ENCODE peak calls at places on chromosomes 12 and 14, in ten cellular contexts. D is body of pancreas, C is A549, N is psoas muscle, W is nephron progenitor cell, B is cardiac fibroblast, O is heart left ventricle, G is endothelial cell, F is choroid plexus epithelial cell, Y is brain microvascular endothelial cell. M is an unnamed sample.

GRCh38 chr12:90260136-90260535 is 551.5 kb upstream of the ATP2B1 start:
- DNase-seq in D (no peak), C (no peak), N (no peak), W (no peak), B (no peak), O (no peak), G (no peak), F (peak), Y (no peak), M (no peak)

GRCh38 chr14:72607386-72608125 is 286.3 kb downstream of the DPF3 start:
- DNase-seq in D (no peak), C (no peak), N (no peak), W (peak), B (no peak), O (no peak), G (no peak), F (peak), Y (peak), M (no peak)

GRCh38 chr12:15044461-15044860 is 71.6 kb downstream of the PDE6H start:
- DNase-seq in D (no peak), C (no peak), N (no peak), W (no peak), B (peak), O (no peak), G (no peak), F (peak), Y (peak), M (no peak)

GRCh38 chr12:29396774-29397173 is 15.8 kb upstream of the ERGIC2 start:
- DNase-seq in D (no peak), C (no peak), N (no peak), W (no peak), B (peak), O (no peak), G (no peak), F (peak), Y (peak), M (no peak)

GRCh38 chr12:44286821-44287220 is 450.9 kb downstream of the TMEM117 start:
- DNase-seq in D (no peak), C (no peak), N (no peak), W (no peak), B (no peak), O (no peak), G (no peak), F (no peak), Y (no peak), M (no peak)

GRCh38 chr12:32558941-32559340 is 120.2 kb upstream of the DNM1L start:
- DNase-seq in D (no peak), C (no peak), N (no peak), W (no peak), B (peak), O (no peak), G (no peak), F (peak), Y (no peak), M (peak)

GRCh38 chr14:24246765-24247212 is 4.4 kb upstream of the TINF2 start:
- DNase-seq in D (no peak), C (no peak), N (no peak), W (no peak), B (no peak), O (no peak), G (no peak), F (peak), Y (no peak), M (no peak)

GRCh38 chr12:98532687-98533304 is 17.4 kb downstream of the TMPO start:
- DNase-seq in D (peak), C (peak), N (no peak), W (no peak), B (peak), O (no peak), G (peak), F (peak), Y (peak), M (no peak)

GRCh38 chr14:24329736-24330135 is 5.1 kb downstream of the ADCY4 start:
- DNase-seq in D (peak), C (no peak), N (peak), W (no peak), B (no peak), O (peak), G (no peak), F (no peak), Y (no peak), M (no peak)

GRCh38 chr14:105173901-105174894 is 5.6 kb upstream of the JAG2 start:
- DNase-seq in D (no peak), C (no peak), N (no peak), W (no peak), B (no peak), O (no peak), G (no peak), F (no peak), Y (no peak), M (no peak)

GRCh38 chr12:131434208-131435125 is 276.4 kb upstream of the SFSWAP start:
- DNase-seq in D (no peak), C (no peak), N (no peak), W (no peak), B (no peak), O (no peak), G (no peak), F (no peak), Y (no peak), M (no peak)

GRCh38 chr12:642633-643477 is 20.4 kb downstream of the NINJ2 start:
- DNase-seq in D (peak), C (peak), N (peak), W (peak), B (peak), O (peak), G (peak), F (peak), Y (no peak), M (peak)

GRCh38 chr14:101861464-101861863 is 100.0 kb downstream of the PPP2R5C start:
- DNase-seq in D (no peak), C (no peak), N (no peak), W (no peak), B (no peak), O (no peak), G (no peak), F (no peak), Y (no peak), M (no peak)

GRCh38 chr14:23171251-23171975 is 12.0 kb downstream of the SLC7A8 start:
- DNase-seq in D (no peak), C (no peak), N (no peak), W (no peak), B (no peak), O (no peak), G (no peak), F (no peak), Y (no peak), M (peak)

GRCh38 chr12:92421701-92422100 is 276.1 kb upstream of the BTG1 start:
- DNase-seq in D (no peak), C (no peak), N (no peak), W (no peak), B (peak), O (no peak), G (no peak), F (peak), Y (peak), M (no peak)

GRCh38 chr12:18123707-18124106 is 33.7 kb upstream of the RERGL start:
- DNase-seq in D (no peak), C (no peak), N (no peak), W (no peak), B (no peak), O (no peak), G (no peak), F (no peak), Y (no peak), M (no peak)

GRCh38 chr12:1463073-1463905 is 131.1 kb downstream of the FBXL14 start:
- DNase-seq in D (no peak), C (no peak), N (no peak), W (no peak), B (peak), O (no peak), G (no peak), F (no peak), Y (no peak), M (no peak)

GRCh38 chr12:124993568-124994434 is at the start of gene BRI3BP:
- DNase-seq in D (peak), C (peak), N (peak), W (peak), B (peak), O (peak), G (peak), F (peak), Y (peak), M (no peak)

GRCh38 chr12:124998705-124999104 is 5.3 kb downstream of the BRI3BP start:
- DNase-seq in D (no peak), C (no peak), N (no peak), W (no peak), B (no peak), O (no peak), G (no peak), F (no peak), Y (no peak), M (no peak)

GRCh38 chr12:124994435-124994975 is 1.1 kb downstream of the BRI3BP start:
- DNase-seq in D (peak), C (no peak), N (no peak), W (peak), B (no peak), O (no peak), G (no peak), F (no peak), Y (no peak), M (no peak)

GRCh38 chr12:124992874-124993567 is 424 bp upstream of the BRI3BP start:
- DNase-seq in D (peak), C (peak), N (no peak), W (peak), B (peak), O (no peak), G (peak), F (peak), Y (peak), M (no peak)

DNA sequence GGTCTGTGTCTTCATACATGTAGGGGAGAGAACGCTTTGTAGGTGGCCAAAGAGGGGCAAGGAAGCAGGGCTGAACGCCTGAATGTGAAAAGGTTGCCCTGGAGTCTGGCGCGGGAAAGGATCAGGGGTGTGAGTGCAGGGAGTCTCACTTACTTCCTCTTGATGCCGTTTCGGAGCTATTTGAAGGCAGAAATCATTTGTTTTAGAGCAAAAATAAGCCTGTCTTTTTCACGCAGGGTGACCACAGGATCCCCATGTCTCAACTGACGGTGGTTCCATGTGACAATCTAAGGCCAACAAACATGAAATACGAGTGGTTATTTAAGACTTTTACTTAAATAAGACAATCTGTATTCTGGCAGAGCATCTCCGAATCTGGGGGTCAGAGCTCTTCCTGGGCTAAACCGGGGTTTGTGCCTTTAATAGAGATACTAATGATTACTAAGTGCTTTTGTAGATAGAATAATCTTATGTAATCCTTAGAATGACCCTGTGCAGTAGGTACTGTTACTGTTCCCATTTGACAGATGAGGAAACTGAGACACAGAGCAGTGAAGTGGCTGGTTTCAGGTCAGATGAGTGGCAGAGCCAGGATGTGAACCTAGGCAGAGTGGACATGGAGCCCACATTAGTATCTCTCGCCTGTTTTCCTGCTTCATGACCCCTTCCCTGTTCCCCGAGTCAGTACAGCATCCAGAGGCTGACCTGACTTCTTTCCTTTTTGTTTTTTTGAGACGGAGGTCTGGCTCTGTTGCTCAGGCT is 1.9 kb downstream of the BRI3BP start:
- DNase-seq in D (no peak), C (no peak), N (no peak), W (no peak), B (no peak), O (no peak), G (no peak), F (no peak), Y (no peak), M (no peak)
- TF ChIP-seq CTCF in D (no peak), C (no peak), N (no peak), W (no peak), B (no peak), O (no peak), G (no peak), F (no peak), Y (no peak), M (no peak)

GRCh38 chr12:26628234-26628633 is 204.8 kb downstream of the ITPR2 start:
- DNase-seq in D (no peak), C (no peak), N (no peak), W (no peak), B (no peak), O (no peak), G (no peak), F (no peak), Y (no peak), M (no peak)

GRCh38 chr12:26630546-26631027 is 202.4 kb downstream of the ITPR2 start:
- DNase-seq in D (no peak), C (no peak), N (no peak), W (no peak), B (peak), O (no peak), G (no peak), F (peak), Y (peak), M (no peak)

GRCh38 chr12:26627335-26627734 is 205.7 kb downstream of the ITPR2 start:
- DNase-seq in D (no peak), C (no peak), N (no peak), W (no peak), B (no peak), O (no peak), G (no peak), F (peak), Y (no peak), M (no peak)

GRCh38 chr12:26631846-26632245 is 201.1 kb downstream of the ITPR2 start:
- DNase-seq in D (no peak), C (no peak), N (no peak), W (no peak), B (peak), O (no peak), G (no peak), F (no peak), Y (peak), M (no peak)

DNA sequence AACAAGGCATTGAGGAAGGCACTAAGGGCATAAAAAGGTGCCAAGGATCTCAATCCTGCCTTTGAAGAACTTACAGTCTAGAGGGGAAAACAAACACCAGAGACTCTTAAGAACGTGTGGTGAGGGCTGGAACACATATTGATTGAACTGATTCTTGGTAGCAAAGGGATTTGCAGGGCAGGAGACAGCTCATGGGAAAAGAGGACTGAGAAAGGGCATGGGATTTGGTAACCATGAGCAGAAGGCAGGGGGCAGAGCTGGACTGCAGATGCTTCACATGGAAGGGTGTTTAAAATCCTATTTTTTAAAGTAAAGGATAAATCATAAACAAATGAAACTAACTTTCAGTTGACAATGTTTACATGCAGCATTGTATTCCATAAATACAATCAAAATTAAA is 203.1 kb downstream of the ITPR2 start:
- DNase-seq in D (no peak), C (no peak), N (no peak), W (no peak), B (peak), O (no peak), G (no peak), F (peak), Y (peak), M (no peak)
- TF ChIP-seq CTCF in D (peak), C (peak), N (peak), W (no peak), B (peak), O (peak), G (no peak), F (peak), Y (peak), M (peak)

DNA sequence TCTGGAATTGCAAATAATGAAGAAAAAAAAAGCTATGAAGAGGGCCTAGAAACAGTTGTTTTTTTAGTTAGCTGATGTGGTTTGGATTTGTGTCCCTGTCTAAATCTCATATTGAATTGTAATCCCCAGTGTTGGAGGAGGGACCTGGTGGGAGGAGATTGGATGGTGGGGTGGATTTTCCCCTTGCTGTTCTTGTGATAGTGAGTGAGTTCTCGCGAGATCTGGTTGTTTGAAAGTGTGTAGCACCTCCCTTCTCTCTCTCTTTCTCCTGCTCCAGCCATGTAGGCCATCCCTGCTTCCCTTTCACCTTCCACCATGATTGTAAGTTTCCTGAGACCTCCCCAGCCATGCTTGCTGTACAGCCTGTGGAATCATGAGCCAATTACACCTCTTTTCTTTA is 126.1 kb downstream of the ASCL4 start:
- DNase-seq in D (no peak), C (no peak), N (no peak), W (no peak), B (no peak), O (no peak), G (no peak), F (no peak), Y (no peak), M (no peak)
- TF ChIP-seq CTCF in D (no peak), C (no peak), N (no peak), W (no peak), B (no peak), O (no peak), G (no peak), F (no peak), Y (no peak), M (no peak)

GRCh38 chr12:49471557-49471956 is 67.3 kb upstream of the KCNH3 start:
- DNase-seq in D (no peak), C (no peak), N (no peak), W (no peak), B (no peak), O (no peak), G (no peak), F (no peak), Y (no peak), M (no peak)

GRCh38 chr12:49470986-49471385 is 67.8 kb upstream of the KCNH3 start:
- DNase-seq in D (no peak), C (no peak), N (no peak), W (no peak), B (no peak), O (no peak), G (no peak), F (no peak), Y (no peak), M (no peak)

GRCh38 chr12:49478949-49479664 is 59.7 kb upstream of the KCNH3 start:
- DNase-seq in D (no peak), C (no peak), N (no peak), W (no peak), B (no peak), O (peak), G (no peak), F (no peak), Y (no peak), M (no peak)

DNA sequence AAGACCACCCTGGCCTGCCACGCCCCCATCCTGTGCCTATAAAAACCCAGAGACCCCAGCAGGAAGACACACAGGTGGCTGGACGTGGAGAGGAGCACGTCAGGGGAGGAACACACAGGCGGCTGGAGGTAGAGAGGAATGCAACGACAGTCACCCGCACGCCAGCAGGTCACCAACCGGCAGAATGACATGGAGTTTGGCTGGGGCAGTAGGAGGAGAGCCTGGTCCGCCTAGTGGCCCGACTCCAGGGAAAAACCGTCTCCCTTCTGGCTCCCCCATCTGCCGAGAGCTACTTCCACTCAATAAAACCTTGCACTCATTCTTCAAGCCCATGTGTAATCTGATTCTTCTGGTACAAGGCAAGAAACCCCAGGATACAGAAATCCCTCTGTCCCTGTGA is 62.7 kb upstream of the KCNH3 start:
- DNase-seq in D (no peak), C (no peak), N (no peak), W (no peak), B (no peak), O (no peak), G (no peak), F (no peak), Y (no peak), M (no peak)
- TF ChIP-seq CTCF in D (no peak), C (no peak), N (no peak), W (no peak), B (no peak), O (no peak), G (no peak), F (no peak), Y (no peak), M (no peak)

GRCh38 chr12:112823582-112824149 is 32.1 kb downstream of the RPH3A start:
- DNase-seq in D (no peak), C (peak), N (no peak), W (no peak), B (no peak), O (no peak), G (no peak), F (no peak), Y (no peak), M (no peak)
- TF ChIP-seq CTCF in D (no peak), C (no peak), N (no peak), W (peak), B (no peak), O (no peak), G (no peak), F (peak), Y (peak), M (no peak)

GRCh38 chr14:99201351-99202073 is 70.5 kb downstream of the BCL11B start:
- DNase-seq in D (no peak), C (peak), N (no peak), W (no peak), B (no peak), O (no peak), G (no peak), F (no peak), Y (no peak), M (no peak)
- TF ChIP-seq CTCF in D (no peak), C (no peak), N (no peak), W (no peak), B (no peak), O (no peak), G (no peak), F (no peak), Y (no peak), M (no peak)

M was measured in AG09319.